ENCODE peak calls at places on chromosomes 2 and 18, in eight cellular contexts. One of them, this sample, is unnamed.

GRCh38 chr2:108911401-108911800 is 77.6 kb downstream of the EDAR start:
- DNase-seq in SK-N-SH: peak; percentile 12
- DNase-seq in right cardiac atrium: no peak
- DNase-seq in tibial artery: peak; percentile 33
- DNase-seq in psoas muscle: no peak
- DNase-seq in stomach: peak; percentile 2
- DNase-seq in heart right ventricle: no peak
- DNase-seq in A549: no peak
- DNase-seq in this sample: no peak

GRCh38 chr2:20035961-20036666 is 15.3 kb downstream of the LAPTM4A start:
- DNase-seq in psoas muscle: no peak
- DNase-seq in stomach: no peak
- DNase-seq in SK-N-SH: no peak
- DNase-seq in A549: no peak
- DNase-seq in tibial artery: no peak
- DNase-seq in right cardiac atrium: no peak
- DNase-seq in heart right ventricle: no peak
- DNase-seq in this sample: no peak

GRCh38 chr2:200159366-200159720 is 147.2 kb upstream of the SPATS2L start:
- DNase-seq in A549: no peak
- DNase-seq in SK-N-SH: no peak
- DNase-seq in right cardiac atrium: no peak
- DNase-seq in psoas muscle: no peak
- DNase-seq in heart right ventricle: no peak
- DNase-seq in stomach: no peak
- DNase-seq in tibial artery: no peak
- DNase-seq in this sample: no peak

GRCh38 chr2:111235192-111235591 is 114.5 kb downstream of the BCL2L11 start:
- DNase-seq in right cardiac atrium: no peak
- DNase-seq in A549: no peak
- DNase-seq in SK-N-SH: no peak
- DNase-seq in stomach: no peak
- DNase-seq in heart right ventricle: no peak
- DNase-seq in psoas muscle: no peak
- DNase-seq in tibial artery: no peak
- DNase-seq in this sample: no peak

GRCh38 chr2:29420999-29421856 is 306.0 kb downstream of the CLIP4 start:
- DNase-seq in tibial artery: no peak
- DNase-seq in SK-N-SH: peak; percentile 23
- DNase-seq in A549: no peak
- DNase-seq in psoas muscle: no peak
- DNase-seq in right cardiac atrium: no peak
- DNase-seq in heart right ventricle: no peak
- DNase-seq in stomach: no peak
- DNase-seq in this sample: no peak

GRCh38 chr18:46555724-46556123 is 101.3 kb downstream of the LOXHD1 start:
- DNase-seq in psoas muscle: peak; percentile 56
- DNase-seq in SK-N-SH: peak; percentile 45
- DNase-seq in A549: peak; percentile 40
- DNase-seq in heart right ventricle: peak; percentile 11
- DNase-seq in stomach: no peak
- DNase-seq in right cardiac atrium: no peak
- DNase-seq in tibial artery: no peak
- DNase-seq in this sample: peak; percentile 56

GRCh38 chr2:30029804-30030203 is 108.4 kb upstream of the ALK start:
- DNase-seq in tibial artery: no peak
- DNase-seq in stomach: no peak
- DNase-seq in psoas muscle: no peak
- DNase-seq in A549: no peak
- DNase-seq in heart right ventricle: no peak
- DNase-seq in right cardiac atrium: no peak
- DNase-seq in SK-N-SH: peak; percentile 67
- DNase-seq in this sample: no peak

GRCh38 chr2:181741756-181742155 is 61.4 kb upstream of the NEUROD1 start:
- DNase-seq in psoas muscle: no peak
- DNase-seq in right cardiac atrium: no peak
- DNase-seq in SK-N-SH: no peak
- DNase-seq in tibial artery: no peak
- DNase-seq in stomach: no peak
- DNase-seq in heart right ventricle: no peak
- DNase-seq in A549: no peak
- DNase-seq in this sample: no peak

GRCh38 chr18:36350839-36351474 is 53.4 kb downstream of the FHOD3 start:
- DNase-seq in heart right ventricle: no peak
- DNase-seq in right cardiac atrium: no peak
- DNase-seq in stomach: no peak
- DNase-seq in A549: no peak
- DNase-seq in SK-N-SH: no peak
- DNase-seq in psoas muscle: no peak
- DNase-seq in tibial artery: no peak
- DNase-seq in this sample: no peak

GRCh38 chr2:37111971-37112370 is 27.7 kb downstream of the GPATCH11 start:
- DNase-seq in tibial artery: no peak
- DNase-seq in psoas muscle: no peak
- DNase-seq in SK-N-SH: no peak
- DNase-seq in heart right ventricle: no peak
- DNase-seq in stomach: no peak
- DNase-seq in A549: no peak
- DNase-seq in right cardiac atrium: no peak
- DNase-seq in this sample: no peak

GRCh38 chr2:85777441-85777861 is 23.7 kb downstream of the ATOH8 start:
- DNase-seq in stomach: no peak
- DNase-seq in psoas muscle: peak; percentile 82
- DNase-seq in A549: no peak
- DNase-seq in SK-N-SH: no peak
- DNase-seq in right cardiac atrium: peak; percentile 68
- DNase-seq in heart right ventricle: peak; percentile 57
- DNase-seq in tibial artery: peak; percentile 71
- DNase-seq in this sample: no peak

GRCh38 chr2:52220393-52220792 is 1188.5 kb upstream of the NRXN1 start:
- DNase-seq in right cardiac atrium: no peak
- DNase-seq in SK-N-SH: no peak
- DNase-seq in stomach: peak; percentile 25
- DNase-seq in psoas muscle: no peak
- DNase-seq in A549: no peak
- DNase-seq in tibial artery: no peak
- DNase-seq in heart right ventricle: no peak
- DNase-seq in this sample: no peak

GRCh38 chr18:58527116-58528010 is 101.5 kb downstream of the ALPK2 start:
- DNase-seq in stomach: no peak
- DNase-seq in right cardiac atrium: no peak
- DNase-seq in heart right ventricle: no peak
- DNase-seq in SK-N-SH: no peak
- DNase-seq in A549: peak; percentile 59
- DNase-seq in psoas muscle: no peak
- DNase-seq in tibial artery: no peak
- DNase-seq in this sample: no peak

GRCh38 chr2:126614529-126615279 is 41.3 kb upstream of the GYPC start:
- DNase-seq in right cardiac atrium: no peak
- DNase-seq in A549: no peak
- DNase-seq in stomach: no peak
- DNase-seq in heart right ventricle: no peak
- DNase-seq in psoas muscle: no peak
- DNase-seq in SK-N-SH: no peak
- DNase-seq in tibial artery: no peak
- DNase-seq in this sample: no peak

GRCh38 chr2:47299555-47299954 is 103.4 kb upstream of the MSH2 start:
- DNase-seq in right cardiac atrium: no peak
- DNase-seq in heart right ventricle: no peak
- DNase-seq in SK-N-SH: no peak
- DNase-seq in tibial artery: no peak
- DNase-seq in stomach: no peak
- DNase-seq in A549: no peak
- DNase-seq in psoas muscle: peak; percentile 80
- DNase-seq in this sample: peak; percentile 80

GRCh38 chr18:76369791-76370555 is 125.1 kb downstream of the ZNF516 start:
- DNase-seq in SK-N-SH: no peak
- DNase-seq in heart right ventricle: no peak
- DNase-seq in A549: no peak
- DNase-seq in psoas muscle: no peak
- DNase-seq in right cardiac atrium: no peak
- DNase-seq in tibial artery: peak; percentile 37
- DNase-seq in stomach: no peak
- DNase-seq in this sample: no peak

GRCh38 chr18:26736301-26736700 is 129.2 kb downstream of the AQP4 start:
- DNase-seq in SK-N-SH: no peak
- DNase-seq in heart right ventricle: no peak
- DNase-seq in stomach: no peak
- DNase-seq in right cardiac atrium: no peak
- DNase-seq in A549: no peak
- DNase-seq in psoas muscle: no peak
- DNase-seq in tibial artery: no peak
- DNase-seq in this sample: no peak

GRCh38 chr2:231418820-231419640 is 23.5 kb downstream of the B3GNT7 start:
- DNase-seq in right cardiac atrium: no peak
- DNase-seq in SK-N-SH: no peak
- DNase-seq in psoas muscle: no peak
- DNase-seq in tibial artery: no peak
- DNase-seq in heart right ventricle: no peak
- DNase-seq in A549: no peak
- DNase-seq in stomach: no peak
- DNase-seq in this sample: no peak

GRCh38 chr2:226963528-226963927 is 127.7 kb downstream of the RHBDD1 start:
- DNase-seq in psoas muscle: no peak
- DNase-seq in SK-N-SH: no peak
- DNase-seq in tibial artery: no peak
- DNase-seq in right cardiac atrium: no peak
- DNase-seq in stomach: no peak
- DNase-seq in heart right ventricle: no peak
- DNase-seq in A549: no peak
- DNase-seq in this sample: no peak

GRCh38 chr2:205769879-205770278 is 87.6 kb downstream of the NRP2 start:
- DNase-seq in tibial artery: no peak
- DNase-seq in stomach: peak; percentile 44
- DNase-seq in A549: no peak
- DNase-seq in right cardiac atrium: no peak
- DNase-seq in SK-N-SH: no peak
- DNase-seq in psoas muscle: no peak
- DNase-seq in heart right ventricle: no peak
- DNase-seq in this sample: no peak

GRCh38 chr2:216117566-216117965 is 8.4 kb downstream of the XRCC5 start:
- DNase-seq in psoas muscle: no peak
- DNase-seq in SK-N-SH: no peak
- DNase-seq in right cardiac atrium: no peak
- DNase-seq in A549: no peak
- DNase-seq in heart right ventricle: no peak
- DNase-seq in tibial artery: no peak
- DNase-seq in stomach: no peak
- DNase-seq in this sample: no peak
- H3K4me1 ChIP-seq in psoas muscle: peaks cover 18% of the 10 kb centered on the region
- H3K4me1 ChIP-seq in SK-N-SH: peaks cover 29% of the 10 kb centered on the region
- H3K4me1 ChIP-seq in right cardiac atrium: peaks cover 2% of the 10 kb centered on the region
- H3K4me1 ChIP-seq in A549: peaks cover 15% of the 10 kb centered on the region
- H3K4me1 ChIP-seq in heart right ventricle: peaks cover 17% of the 10 kb centered on the region
- H3K4me1 ChIP-seq in tibial artery: peaks cover 35% of the 10 kb centered on the region
- H3K4me1 ChIP-seq in stomach: peaks cover 70% of the 10 kb centered on the region
- H3K4me1 ChIP-seq in this sample: peaks cover 35% of the 10 kb centered on the region

DNA sequence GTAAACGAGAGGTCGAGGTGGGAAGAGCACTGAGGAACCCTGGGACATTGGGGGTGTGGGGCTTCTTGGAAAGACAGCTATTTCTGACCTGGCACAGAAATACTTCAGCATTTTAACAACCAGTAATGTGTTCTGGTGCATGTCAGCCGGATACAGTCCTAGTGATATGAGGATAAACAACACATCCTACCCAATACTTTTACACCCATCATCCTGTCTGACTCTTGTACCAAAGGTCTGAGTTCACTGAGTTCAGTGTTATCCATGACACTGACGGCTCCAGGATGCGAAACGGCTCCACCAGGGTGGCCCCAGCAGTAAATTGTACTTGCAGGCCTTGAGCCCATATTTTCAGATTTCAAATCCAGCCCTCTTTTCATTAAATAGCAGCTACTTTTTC is 65.9 kb upstream of the SH3BP4 start:
- DNase-seq in SK-N-SH: no peak
- DNase-seq in psoas muscle: no peak
- DNase-seq in heart right ventricle: no peak
- DNase-seq in A549: no peak
- DNase-seq in stomach: no peak
- DNase-seq in right cardiac atrium: no peak
- DNase-seq in tibial artery: no peak
- DNase-seq in this sample: no peak
- H3K4me1 ChIP-seq in SK-N-SH: peaks cover 6% of the 10 kb centered on the region
- H3K4me1 ChIP-seq in psoas muscle: no peaks in the 10 kb centered on the region
- H3K4me1 ChIP-seq in heart right ventricle: peaks cover 9% of the 10 kb centered on the region
- H3K4me1 ChIP-seq in A549: peaks cover 24% of the 10 kb centered on the region
- H3K4me1 ChIP-seq in stomach: peaks cover 16% of the 10 kb centered on the region
- H3K4me1 ChIP-seq in right cardiac atrium: peaks cover 1% of the 10 kb centered on the region
- H3K4me1 ChIP-seq in tibial artery: peaks cover 15% of the 10 kb centered on the region
- H3K4me1 ChIP-seq in this sample: peaks cover 6% of the 10 kb centered on the region

DNA sequence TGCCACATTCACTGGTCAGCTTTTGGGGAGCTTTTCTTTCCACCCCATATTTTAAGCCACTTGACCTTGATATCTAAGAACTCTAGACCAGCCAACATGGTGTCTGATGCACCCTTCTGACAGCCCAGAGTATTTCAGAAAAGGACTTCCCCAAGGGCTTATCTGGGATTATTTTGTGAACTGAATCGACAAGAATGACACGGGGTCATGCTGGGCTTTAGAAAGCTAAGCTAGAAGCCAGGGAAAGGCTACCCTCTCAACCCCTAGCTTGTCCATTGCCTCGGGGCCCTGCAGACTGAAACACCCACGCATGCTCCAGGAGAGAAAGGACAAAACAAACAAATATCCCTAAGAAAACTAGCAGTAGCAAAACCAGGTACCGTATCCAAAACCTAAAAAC is 16.0 kb downstream of the SLC4A5 start:
- DNase-seq in heart right ventricle: no peak
- DNase-seq in tibial artery: no peak
- DNase-seq in right cardiac atrium: no peak
- DNase-seq in stomach: no peak
- DNase-seq in A549: no peak
- DNase-seq in psoas muscle: no peak
- DNase-seq in SK-N-SH: no peak
- DNase-seq in this sample: no peak
- H3K4me1 ChIP-seq in heart right ventricle: no peaks in the 10 kb centered on the region
- H3K4me1 ChIP-seq in tibial artery: no peaks in the 10 kb centered on the region
- H3K4me1 ChIP-seq in right cardiac atrium: no peaks in the 10 kb centered on the region
- H3K4me1 ChIP-seq in stomach: no peaks in the 10 kb centered on the region
- H3K4me1 ChIP-seq in A549: no peaks in the 10 kb centered on the region
- H3K4me1 ChIP-seq in psoas muscle: no peaks in the 10 kb centered on the region
- H3K4me1 ChIP-seq in SK-N-SH: no peaks in the 10 kb centered on the region
- H3K4me1 ChIP-seq in this sample: no peaks in the 10 kb centered on the region

DNA sequence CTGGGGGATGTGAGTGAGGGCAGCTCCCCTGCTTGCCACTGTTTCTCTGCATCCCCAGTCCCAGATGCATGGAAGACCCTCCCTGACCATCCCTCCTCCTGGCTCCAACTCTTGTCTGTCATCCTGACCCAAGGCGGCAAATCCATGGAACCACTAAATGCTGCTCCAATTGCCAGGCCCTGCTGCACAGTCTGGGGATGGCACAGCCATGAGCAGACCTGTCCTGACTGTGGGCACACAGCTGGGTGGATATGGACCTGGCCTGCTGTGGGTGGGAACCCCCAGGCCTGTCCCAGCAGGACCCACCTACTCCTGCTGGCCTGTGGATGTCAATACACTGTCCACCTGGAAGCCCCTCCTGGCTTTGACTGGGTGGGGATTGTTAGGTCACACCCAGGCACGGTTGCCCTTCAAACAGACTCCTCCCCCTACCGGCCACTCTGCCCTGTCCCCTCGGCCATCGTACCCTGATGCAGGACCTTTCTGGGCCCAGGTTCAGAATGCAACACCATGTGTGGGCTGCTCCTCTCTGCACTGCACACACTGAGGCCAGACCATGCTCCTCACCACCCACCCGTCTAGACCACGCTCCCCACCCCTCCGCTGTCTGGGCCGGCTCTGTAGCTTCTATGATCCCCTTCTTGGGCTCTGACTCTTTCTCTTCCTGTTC is 57.8 kb downstream of the INPP5D start:
- DNase-seq in tibial artery: peak; percentile 53
- DNase-seq in right cardiac atrium: no peak
- DNase-seq in heart right ventricle: no peak
- DNase-seq in A549: no peak
- DNase-seq in stomach: no peak
- DNase-seq in SK-N-SH: no peak
- DNase-seq in psoas muscle: no peak
- DNase-seq in this sample: no peak
- H3K4me1 ChIP-seq in tibial artery: no peaks in the 10 kb centered on the region
- H3K4me1 ChIP-seq in right cardiac atrium: no peaks in the 10 kb centered on the region
- H3K4me1 ChIP-seq in heart right ventricle: no peaks in the 10 kb centered on the region
- H3K4me1 ChIP-seq in A549: no peaks in the 10 kb centered on the region
- H3K4me1 ChIP-seq in stomach: peaks cover 5% of the 10 kb centered on the region
- H3K4me1 ChIP-seq in SK-N-SH: no peaks in the 10 kb centered on the region
- H3K4me1 ChIP-seq in psoas muscle: peaks cover 7% of the 10 kb centered on the region
- H3K4me1 ChIP-seq in this sample: no peaks in the 10 kb centered on the region

This sample was measured in HAP-1.